ENCODE peak calls at places on chromosomes 3 and 15, in four cellular contexts. R, N, U and L are unnamed samples.

GRCh38 chr3:53711387-53711786 is 134.8 kb downstream of the CHDH start:
- DNase-seq in R (no peak), N (no peak), U (peak; percentile 32), L (peak; percentile 24)

GRCh38 chr3:150740733-150741496 is 22.1 kb downstream of the SIAH2 start:
- DNase-seq in R (no peak), U (no peak), N (no peak), L (peak; percentile 92)

GRCh38 chr3:10867384-10867783 is 51.4 kb downstream of the SLC6A11 start:
- DNase-seq in R (peak; percentile 59), N (peak; percentile 35), U (no peak), L (no peak)

GRCh38 chr15:34650177-34650576 is 66.7 kb upstream of the GOLGA8B start:
- DNase-seq in R (no peak), N (peak; percentile 26), U (no peak), L (no peak)

GRCh38 chr15:82046668-82047492 is 1.1 kb upstream of the MEX3B start:
- DNase-seq in U (peak; percentile 91), N (peak; percentile 99), R (peak; percentile 99), L (peak; percentile 85)

GRCh38 chr15:39834256-39834655 is 51.6 kb upstream of the FSIP1 start:
- DNase-seq in N (peak; percentile 29), U (no peak), R (no peak), L (no peak)

GRCh38 chr3:107347717-107348116 is 29.5 kb upstream of the CCDC54 start:
- DNase-seq in R (no peak), U (no peak), N (no peak), L (no peak)

GRCh38 chr15:48636511-48636910 is 9.0 kb downstream of the FBN1 start:
- DNase-seq in U (no peak), R (no peak), N (peak; percentile 60), L (no peak)